ENCODE peak calls at places on chromosomes 4 and X, in eight cellular contexts. O is OCI-LY7; I is effector CD4-positive, alpha-beta T cell; M is NCI-H1105 treated with DMSO at 0.1 percent for 48 hours; S is amygdala; E is fibroblast of lung; C is endothelial cell; H is NCI-H526 treated with DMSO at 0.1 percent for 48 hours. K is an unnamed sample.

GRCh38 chrX:22314211-22314610 is 41.5 kb downstream of the CBLL2 start:
- DNase-seq in O (no peak), I (no peak), M (no peak), S (no peak), E (peak; percentile 34), C (no peak), H (no peak), K (no peak)

GRCh38 chr4:122652379-122652778 is 31.5 kb upstream of the IL21 start:
- DNase-seq in O (peak; percentile 37), I (peak; percentile 18), M (no peak), S (no peak), E (peak; percentile 51), C (peak; percentile 39), H (no peak), K (peak; percentile 22)

GRCh38 chrX:33969105-33969504 is 163.0 kb downstream of the FAM47A start:
- DNase-seq in O (no peak), I (no peak), M (no peak), S (no peak), E (no peak), C (no peak), H (no peak), K (no peak)

GRCh38 chr4:72567821-72568620 is 1.0 kb downstream of the ADAMTS3 start:
- DNase-seq in O (no peak), I (no peak), M (no peak), S (peak; percentile 5), E (peak; percentile 93), C (peak; percentile 83), H (peak; percentile 33), K (peak; percentile 36)

GRCh38 chr4:39539026-39539690 is 11.9 kb upstream of the UGDH start:
- DNase-seq in O (no peak), I (no peak), M (no peak), S (no peak), E (no peak), C (no peak), H (peak; percentile 44), K (no peak)

GRCh38 chr4:97235516-97235915 is 907.8 kb downstream of the STPG2 start:
- DNase-seq in O (no peak), I (no peak), M (no peak), S (no peak), E (no peak), C (no peak), H (no peak), K (peak; percentile 19)

GRCh38 chr4:41012308-41012707 is 202.0 kb downstream of the APBB2 start:
- DNase-seq in O (no peak), I (no peak), M (no peak), S (no peak), E (peak; percentile 58), C (no peak), H (no peak), K (no peak)

GRCh38 chr4:129623233-129623632 is 527.3 kb downstream of the C4orf33 start:
- DNase-seq in O (no peak), I (no peak), M (no peak), S (no peak), E (no peak), C (no peak), H (no peak), K (no peak)

GRCh38 chrX:36640232-36640631 is 367.9 kb upstream of the FAM47C start:
- DNase-seq in O (no peak), I (no peak), M (no peak), S (no peak), E (no peak), C (no peak), H (no peak), K (no peak)